ENCODE peak calls at places on chromosome 14, in eight cellular contexts. T is GM23338; Q is NCI-H1092 treated with DMSO at 0.1 percent for 48 hours; G is HFF-Myc; D is HT1080; C is caudate nucleus; H is central memory CD8-positive, alpha-beta T cell; F is iris pigment epithelial cell. X is an unnamed sample.

GRCh38 chr14:37443461-37443860 is 151.6 kb downstream of the FOXA1 start:
- DNase-seq in Q (no peak), C (no peak), D (no peak), G (peak), F (peak), H (no peak), T (no peak), X (no peak)

GRCh38 chr14:76375484-76375883 is 453 bp upstream of the ESRRB start:
- DNase-seq in F (no peak), T (no peak), C (no peak), G (no peak), Q (no peak), D (no peak), H (no peak), X (no peak)

GRCh38 chr14:34750670-34751069 is 36.3 kb upstream of the CFL2 start:
- DNase-seq in Q (no peak), F (peak), C (no peak), D (peak), H (no peak), T (no peak), G (no peak), X (peak)

GRCh38 chr14:69441948-69442347 is 42.6 kb upstream of the PLEKHD1 start:
- DNase-seq in F (no peak), T (no peak), H (no peak), G (no peak), D (no peak), C (no peak), Q (no peak), X (no peak)

GRCh38 chr14:23055621-23056256 is 1.6 kb downstream of the CDH24 start:
- DNase-seq in T (no peak), H (no peak), G (no peak), D (no peak), C (no peak), Q (no peak), F (no peak), X (no peak)

GRCh38 chr14:98758440-98758839 is 513.6 kb downstream of the BCL11B start:
- DNase-seq in Q (no peak), T (no peak), F (no peak), G (no peak), D (no peak), H (no peak), C (no peak), X (no peak)

GRCh38 chr14:31205681-31206535 is 1.7 kb downstream of the HECTD1 start:
- DNase-seq in D (peak), T (no peak), H (no peak), C (no peak), G (no peak), Q (peak), F (peak), X (no peak)

GRCh38 chr14:24982472-24983155 is 67.3 kb downstream of the STXBP6 start:
- DNase-seq in Q (no peak), D (peak), H (no peak), F (peak), G (no peak), T (no peak), C (no peak), X (peak)

GRCh38 chr14:94675036-94675435 is 62.8 kb downstream of the SERPINA3 start:
- DNase-seq in Q (no peak), H (no peak), C (no peak), F (no peak), D (no peak), T (no peak), G (no peak), X (no peak)

GRCh38 chr14:92122351-92122677 is 545 bp downstream of the CPSF2 start:
- DNase-seq in G (no peak), H (no peak), T (peak), F (peak), C (no peak), Q (peak), D (peak), X (peak)

GRCh38 chr14:76673261-76673660 is 88.0 kb upstream of the VASH1 start:
- DNase-seq in C (no peak), G (no peak), H (no peak), D (no peak), Q (no peak), T (no peak), F (no peak), X (no peak)

GRCh38 chr14:100306506-100307214 is 416 bp upstream of the SLC25A29 start:
- DNase-seq in G (no peak), F (peak), D (no peak), C (peak), T (peak), H (peak), Q (peak), X (peak)

GRCh38 chr14:72665259-72665658 is 228.6 kb downstream of the DPF3 start:
- DNase-seq in T (no peak), C (no peak), H (no peak), F (peak), Q (no peak), D (peak), G (peak), X (peak)

GRCh38 chr14:72420749-72421452 is 473.0 kb downstream of the DPF3 start:
- DNase-seq in Q (peak), C (peak), H (peak), D (peak), T (peak), G (peak), F (peak), X (peak)

GRCh38 chr14:21924479-21924878 is 250.9 kb upstream of the OR4E1 start:
- DNase-seq in C (no peak), F (no peak), T (peak), Q (no peak), G (no peak), D (no peak), H (peak), X (no peak)

GRCh38 chr14:106556665-106557289 is 1030.4 kb downstream of the TMEM121 start:
- DNase-seq in T (peak), H (peak), F (no peak), Q (no peak), D (peak), C (no peak), G (no peak), X (no peak)

GRCh38 chr14:96053600-96054381 is 14.6 kb downstream of the C14orf132 start:
- DNase-seq in G (peak), C (peak), T (no peak), D (peak), F (peak), H (no peak), Q (no peak), X (peak)

GRCh38 chr14:74582910-74583581 is 29.0 kb downstream of the LTBP2 start:
- DNase-seq in D (no peak), G (no peak), F (no peak), C (no peak), T (no peak), Q (no peak), H (no peak), X (no peak)

GRCh38 chr14:103204852-103205540 is 81.7 kb downstream of the TNFAIP2 start:
- DNase-seq in F (peak), H (no peak), Q (no peak), D (no peak), T (peak), C (no peak), G (no peak), X (peak)

GRCh38 chr14:87999282-87999681 is 5.7 kb upstream of the GPR65 start:
- DNase-seq in G (no peak), C (no peak), H (no peak), D (no peak), T (no peak), F (no peak), Q (no peak), X (no peak)

X was measured in NCI-H226.